ENCODE peak calls at places on chromosome 3, in four cellular contexts. H is NCI-H748 treated with DMSO at 0.1 percent for 48 hours, K is uterus, D is sigmoid colon. F is an unnamed sample.

GRCh38 chr3:31476209-31476608 is 56.5 kb upstream of the STT3B start:
- DNase-seq in H (no peak), K (no peak), D (no peak), F (no peak)

GRCh38 chr3:79264892-79265291 is 502.9 kb downstream of the ROBO1 start:
- DNase-seq in H (no peak), K (no peak), D (no peak), F (no peak)

GRCh38 chr3:67641451-67641850 is 13.0 kb downstream of the SUCLG2 start:
- DNase-seq in H (no peak), K (no peak), D (no peak), F (no peak)

GRCh38 chr3:154209499-154209898 is 88.3 kb downstream of the ARHGEF26 start:
- DNase-seq in H (no peak), K (no peak), D (no peak), F (no peak)

GRCh38 chr3:11508346-11509174 is 135.2 kb downstream of the VGLL4 start:
- DNase-seq in H (peak), K (no peak), D (no peak), F (no peak)

GRCh38 chr3:184193991-184194539 is 8.1 kb downstream of the ABCF3 start:
- DNase-seq in H (no peak), K (no peak), D (no peak), F (no peak)

GRCh38 chr3:81173514-81173913 is 587.9 kb downstream of the GBE1 start:
- DNase-seq in H (no peak), K (no peak), D (no peak), F (no peak)

GRCh38 chr3:109023656-109024254 is 70.1 kb upstream of the GUCA1C start:
- DNase-seq in H (peak), K (no peak), D (no peak), F (no peak)

GRCh38 chr3:137766069-137766960 is 2.2 kb downstream of the SOX14 start:
- DNase-seq in H (no peak), K (no peak), D (no peak), F (no peak)

GRCh38 chr3:33962383-33962782 is 164.0 kb downstream of the PDCD6IP start:
- DNase-seq in H (no peak), K (no peak), D (no peak), F (no peak)

GRCh38 chr3:143187132-143187531 is 67.6 kb downstream of the CHST2 start:
- DNase-seq in H (no peak), K (no peak), D (no peak), F (no peak)

GRCh38 chr3:108190346-108190745 is 31.9 kb downstream of the IFT57 start:
- DNase-seq in H (no peak), K (no peak), D (no peak), F (no peak)

GRCh38 chr3:192830279-192831110 is 87.2 kb downstream of the MB21D2 start:
- DNase-seq in H (peak), K (no peak), D (no peak), F (no peak)